ENCODE peak calls at places on chromosomes 2 and 18, in seven cellular contexts. B is PC-9, Y is hepatocyte, D is GM23248, O is HCT116, G is GM23338, N is PC-3. A is an unnamed sample.

GRCh38 chr2:105609756-105610397 is 134.8 kb upstream of the NCK2 start:
- DNase-seq in B (no peak), Y (no peak), D (no peak), O (no peak), G (no peak), N (no peak), A (no peak)

GRCh38 chr2:48946444-48947048 is 191.0 kb upstream of the LHCGR start:
- DNase-seq in B (peak; percentile 24), Y (peak; percentile 69), D (peak; percentile 62), O (peak; percentile 23), G (peak; percentile 75), N (peak; percentile 67), A (peak; percentile 72)

GRCh38 chr18:46261799-46262198 is 157.6 kb downstream of the HAUS1 start:
- DNase-seq in B (no peak), Y (no peak), D (peak; percentile 43), O (no peak), G (peak; percentile 71), N (no peak), A (no peak)

GRCh38 chr18:42047721-42048120 is 92.7 kb downstream of the PIK3C3 start:
- DNase-seq in B (no peak), Y (no peak), D (peak; percentile 59), O (no peak), G (no peak), N (peak; percentile 8), A (no peak)

GRCh38 chr2:105776560-105776928 is 31.8 kb downstream of the NCK2 start:
- DNase-seq in B (no peak), Y (no peak), D (no peak), O (no peak), G (no peak), N (no peak), A (peak; percentile 51)

GRCh38 chr2:46335966-46336436 is 38.8 kb downstream of the EPAS1 start:
- DNase-seq in B (no peak), Y (peak; percentile 58), D (no peak), O (no peak), G (no peak), N (peak; percentile 51), A (no peak)

GRCh38 chr2:25340340-25340886 is 1.3 kb downstream of the DNMT3A start:
- DNase-seq in B (no peak), Y (peak; percentile 69), D (peak; percentile 49), O (no peak), G (peak; percentile 47), N (no peak), A (no peak)

GRCh38 chr2:107553534-107553933 is 273.2 kb upstream of the RGPD4 start:
- DNase-seq in B (no peak), Y (no peak), D (peak; percentile 40), O (no peak), G (no peak), N (peak; percentile 75), A (no peak)

GRCh38 chr2:79750321-79750720 is 237.5 kb downstream of the CTNNA2 start:
- DNase-seq in B (no peak), Y (peak; percentile 26), D (no peak), O (no peak), G (no peak), N (no peak), A (no peak)

GRCh38 chr2:100857915-100858314 is 38.0 kb downstream of the NPAS2 start:
- DNase-seq in B (no peak), Y (no peak), D (peak; percentile 92), O (no peak), G (no peak), N (peak; percentile 83), A (no peak)

GRCh38 chr2:120910069-120910468 is 174.4 kb downstream of the GLI2 start:
- DNase-seq in B (no peak), Y (no peak), D (no peak), O (no peak), G (no peak), N (no peak), A (no peak)

GRCh38 chr2:165357758-165358157 is 111.7 kb upstream of the CSRNP3 start:
- DNase-seq in B (peak; percentile 10), Y (peak; percentile 9), D (peak; percentile 75), O (no peak), G (no peak), N (peak; percentile 83), A (peak; percentile 89)

GRCh38 chr2:238202326-238203103 is 980 bp downstream of the ILKAP start:
- DNase-seq in B (no peak), Y (peak; percentile 17), D (peak; percentile 69), O (no peak), G (peak; percentile 45), N (no peak), A (peak; percentile 39)

GRCh38 chr2:100422320-100422719 is 4.9 kb upstream of the CHST10 start:
- DNase-seq in B (no peak), Y (peak; percentile 62), D (peak; percentile 59), O (peak; percentile 28), G (peak; percentile 78), N (peak; percentile 63), A (no peak)

GRCh38 chr2:113183264-113183663 is 9.5 kb downstream of the PSD4 start:
- DNase-seq in B (no peak), Y (no peak), D (no peak), O (no peak), G (no peak), N (no peak), A (no peak)

GRCh38 chr2:240619506-240620148 is 5.7 kb upstream of the GPR35 start:
- DNase-seq in B (no peak), Y (no peak), D (no peak), O (no peak), G (no peak), N (no peak), A (no peak)

GRCh38 chr2:161265874-161266273 is 42.4 kb upstream of the PSMD14 start:
- DNase-seq in B (no peak), Y (no peak), D (no peak), O (no peak), G (no peak), N (no peak), A (no peak)

GRCh38 chr2:30201990-30202389 is 29.3 kb upstream of the LBH start:
- DNase-seq in B (no peak), Y (no peak), D (peak; percentile 48), O (no peak), G (no peak), N (no peak), A (no peak)

GRCh38 chr2:127418300-127419111 is at the start of gene PROC:
- DNase-seq in B (no peak), Y (peak; percentile 16), D (no peak), O (no peak), G (no peak), N (no peak), A (no peak)

GRCh38 chr2:234334146-234334545 is 162.7 kb downstream of the ARL4C start:
- DNase-seq in B (peak; percentile 21), Y (peak; percentile 49), D (no peak), O (no peak), G (peak; percentile 29), N (no peak), A (no peak)

GRCh38 chr2:65175894-65176527 is 46.1 kb upstream of the RAB1A start:
- DNase-seq in B (no peak), Y (no peak), D (no peak), O (no peak), G (no peak), N (no peak), A (no peak)

GRCh38 chr18:45954070-45954712 is 12.9 kb downstream of the EPG5 start:
- DNase-seq in B (no peak), Y (peak; percentile 27), D (peak; percentile 96), O (peak; percentile 7), G (no peak), N (peak; percentile 77), A (no peak)

GRCh38 chr2:148876190-148876588 is 1.2 kb downstream of the KIF5C start:
- DNase-seq in B (no peak), Y (peak; percentile 8), D (no peak), O (no peak), G (peak; percentile 71), N (no peak), A (no peak)

GRCh38 chr2:15940661-15941482 is 522 bp downstream of the MYCN start:
- DNase-seq in B (no peak), Y (no peak), D (peak; percentile 13), O (no peak), G (peak; percentile 52), N (no peak), A (no peak)
- TF ChIP-seq EZH2 in B (no peak), Y (peak; percentile 1), D (peak; percentile 65), O (no peak), G (no peak), N (peak; percentile 97), A (no peak)

GRCh38 chr2:217622664-217623063 is 380.1 kb downstream of the TNS1 start:
- DNase-seq in B (no peak), Y (no peak), D (no peak), O (no peak), G (no peak), N (no peak), A (no peak)

GRCh38 chr2:217618744-217619143 is 384.1 kb downstream of the TNS1 start:
- DNase-seq in B (no peak), Y (no peak), D (no peak), O (no peak), G (no peak), N (no peak), A (no peak)

GRCh38 chr2:217622205-217622621 is 380.6 kb downstream of the TNS1 start:
- DNase-seq in B (no peak), Y (peak; percentile 81), D (peak; percentile 19), O (no peak), G (peak; percentile 50), N (no peak), A (no peak)

GRCh38 chr2:217623513-217623912 is 379.3 kb downstream of the TNS1 start:
- DNase-seq in B (no peak), Y (no peak), D (no peak), O (no peak), G (no peak), N (no peak), A (no peak)

GRCh38 chr2:217621391-217621801 is 381.4 kb downstream of the TNS1 start:
- DNase-seq in B (no peak), Y (no peak), D (no peak), O (no peak), G (no peak), N (no peak), A (no peak)
- H3K9me2 ChIP-seq in B (no peaks in the 10 kb centered on the region), Y (no peaks in the 10 kb centered on the region), D (no peaks in the 10 kb centered on the region), O (no peaks in the 10 kb centered on the region), G (peaks cover 8% of the 10 kb centered on the region), N (no peaks in the 10 kb centered on the region), A (no peaks in the 10 kb centered on the region)

DNA sequence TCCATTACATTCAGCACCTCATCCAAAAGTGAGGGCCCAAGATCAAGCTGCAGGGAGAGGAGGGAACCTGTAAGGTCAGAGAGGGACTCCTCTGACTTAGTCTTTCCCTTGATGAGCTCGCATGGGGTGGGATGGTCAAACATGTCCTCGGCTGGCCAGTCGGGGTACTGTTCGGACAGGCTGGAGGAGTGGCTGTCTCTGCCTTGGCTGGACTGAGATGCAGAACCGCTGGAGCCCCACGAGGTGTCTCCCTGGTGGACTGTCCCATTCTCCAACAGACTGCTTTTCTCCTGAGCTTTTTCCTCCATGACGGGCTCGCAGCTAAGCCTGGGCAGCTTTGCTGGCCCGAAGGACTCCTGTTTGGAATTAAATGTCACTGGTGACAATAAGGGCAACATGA is 25.6 kb downstream of the CDC42EP3 start:
- DNase-seq in B (no peak), Y (no peak), D (no peak), O (no peak), G (no peak), N (no peak), A (no peak)
- H3K4me1 ChIP-seq in B (no peaks in the 10 kb centered on the region), Y (peaks cover 10% of the 10 kb centered on the region), D (peaks cover 97% of the 10 kb centered on the region), O (no peaks in the 10 kb centered on the region), G (no peaks in the 10 kb centered on the region), N (peaks cover 22% of the 10 kb centered on the region), A (peaks cover 33% of the 10 kb centered on the region)

DNA sequence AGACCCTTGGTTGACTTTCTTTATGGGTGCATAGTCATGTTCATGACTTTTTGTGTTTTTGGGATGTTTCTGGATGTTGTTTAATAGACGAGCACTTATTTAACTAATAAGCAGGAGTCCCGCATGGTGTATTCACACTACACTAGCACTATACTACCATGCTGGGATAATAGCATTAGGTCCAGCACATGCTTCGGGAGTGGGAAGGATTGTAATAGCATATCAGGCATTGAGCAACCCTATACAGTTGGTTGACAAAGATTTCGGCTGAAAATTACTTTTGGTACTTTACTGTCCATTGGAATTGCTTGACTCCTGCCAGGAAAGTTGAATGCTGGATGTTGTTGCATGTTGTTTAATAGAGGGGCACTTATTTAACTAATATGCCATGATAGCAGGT is 2.8 kb downstream of the SH3RF3 start:
- DNase-seq in B (no peak), Y (no peak), D (no peak), O (no peak), G (no peak), N (no peak), A (no peak)
- TF ChIP-seq EZH2 in B (no peak), Y (no peak), D (no peak), O (no peak), G (no peak), N (no peak), A (no peak)